ENCODE peak calls at places on chromosomes 5 and 9, in nine cellular contexts. G is hepatocyte, I is endothelial cell of umbilical vein, F is A549, U is body of pancreas, P is mammary epithelial cell, C is sigmoid colon, M is GM23248, N is Caco-2. O is an unnamed sample. For H3K4me1, the result is how much of the 10 kb centered on the place peaks cover.

GRCh38 chr5:80072103-80073073 is 37.2 kb downstream of the THBS4 start:
- DNase-seq in I (no peak), C (no peak), F (no peak), M (peak), P (no peak), N (no peak), G (no peak), U (no peak), O (no peak)

GRCh38 chr9:93594041-93594756 is 17.8 kb downstream of the PHF2 start:
- DNase-seq in N (peak), U (no peak), I (no peak), F (no peak), M (no peak), C (no peak), P (no peak), G (peak), O (no peak)

GRCh38 chr5:169648725-169649124 is 11.7 kb downstream of the DOCK2 start:
- DNase-seq in F (no peak), P (peak), I (no peak), G (no peak), M (peak), N (no peak), C (no peak), U (peak), O (no peak)

GRCh38 chr5:178372091-178372695 is 139.6 kb upstream of the PHYKPL start:
- DNase-seq in U (no peak), C (no peak), P (no peak), M (peak), G (peak), N (no peak), F (no peak), I (no peak), O (no peak)

GRCh38 chr5:160548949-160549665 is 127.5 kb downstream of the PTTG1 start:
- DNase-seq in P (peak), U (no peak), I (no peak), F (no peak), G (no peak), C (no peak), N (no peak), M (peak), O (no peak)

GRCh38 chr9:136345281-136346156 is 18.0 kb downstream of the DNLZ start:
- DNase-seq in I (peak), P (peak), M (peak), U (peak), N (peak), C (peak), F (peak), G (peak), O (peak)

GRCh38 chr5:91521313-91521712 is 138.2 kb upstream of the ARRDC3 start:
- DNase-seq in P (peak), U (no peak), F (no peak), G (no peak), N (no peak), I (no peak), M (peak), C (no peak), O (no peak)

GRCh38 chr9:116208417-116209232 is 55.0 kb downstream of the PAPPA start:
- DNase-seq in C (no peak), I (no peak), U (no peak), N (no peak), G (no peak), F (peak), M (peak), P (peak), O (no peak)

GRCh38 chr5:27450607-27451006 is 412.2 kb upstream of the CDH9 start:
- DNase-seq in G (no peak), F (peak), P (peak), N (no peak), I (no peak), C (no peak), U (no peak), M (peak), O (no peak)

GRCh38 chr5:152072076-152072475 is 147.4 kb upstream of the GLRA1 start:
- DNase-seq in G (peak), C (no peak), U (no peak), P (no peak), F (no peak), N (no peak), M (no peak), I (no peak), O (no peak)

GRCh38 chr5:43065384-43066230 is 25.5 kb upstream of the ANXA2R start:
- DNase-seq in P (peak), I (peak), U (peak), C (peak), G (peak), M (peak), F (peak), N (no peak), O (peak)

GRCh38 chr5:7396169-7397004 is 449 bp downstream of the ADCY2 start:
- DNase-seq in U (no peak), I (no peak), P (no peak), M (peak), F (no peak), N (no peak), G (peak), C (no peak), O (peak)

GRCh38 chr5:77560677-77561263 is 68.7 kb upstream of the WDR41 start:
- DNase-seq in F (peak), C (no peak), U (no peak), N (no peak), G (peak), I (peak), P (peak), M (peak), O (peak)

GRCh38 chr5:140338336-140338735 is 8.1 kb downstream of the HBEGF start:
- DNase-seq in M (peak), C (no peak), N (no peak), I (no peak), U (no peak), G (no peak), F (no peak), P (peak), O (no peak)

GRCh38 chr9:135499326-135500070 is 984 bp upstream of the MRPS2 start:
- DNase-seq in F (peak), P (peak), G (peak), N (peak), C (peak), U (peak), I (peak), M (peak), O (peak)

GRCh38 chr5:111734013-111734412 is 23.0 kb downstream of the NREP start:
- DNase-seq in C (no peak), P (peak), U (no peak), G (no peak), F (no peak), I (no peak), N (no peak), M (peak), O (no peak)

GRCh38 chr9:114691046-114691955 is 9.3 kb upstream of the TEX48 start:
- DNase-seq in U (no peak), C (no peak), M (peak), P (peak), G (no peak), F (peak), I (peak), N (no peak), O (no peak)

GRCh38 chr9:1362845-1363244 is 312.7 kb downstream of the DMRT2 start:
- DNase-seq in U (no peak), F (no peak), G (no peak), M (no peak), I (no peak), C (no peak), N (no peak), P (no peak), O (no peak)

GRCh38 chr5:54302267-54302687 is 8.1 kb downstream of the ARL15 start:
- DNase-seq in I (no peak), M (peak), U (peak), F (no peak), C (no peak), N (no peak), P (peak), G (no peak), O (no peak)

GRCh38 chr5:180358694-180359093 is 5.6 kb upstream of the GFPT2 start:
- DNase-seq in U (no peak), P (no peak), N (no peak), M (no peak), G (no peak), I (no peak), F (no peak), C (no peak), O (no peak)

GRCh38 chr9:116218399-116218798 is 64.8 kb downstream of the PAPPA start:
- DNase-seq in C (no peak), G (no peak), U (no peak), I (no peak), F (no peak), P (no peak), N (no peak), M (no peak), O (no peak)

GRCh38 chr9:134693641-134694367 is 52.2 kb downstream of the COL5A1 start:
- DNase-seq in N (no peak), C (peak), I (no peak), G (no peak), P (no peak), F (no peak), M (no peak), U (no peak), O (no peak)

GRCh38 chr5:103434057-103434456 is 128.5 kb downstream of the NUDT12 start:
- DNase-seq in I (no peak), F (no peak), C (no peak), U (no peak), P (no peak), M (no peak), N (peak), G (no peak), O (peak)

GRCh38 chr5:129664336-129664937 is 83.5 kb upstream of the MINAR2 start:
- DNase-seq in P (peak), G (peak), F (peak), C (no peak), U (peak), I (peak), M (peak), N (peak), O (peak)

GRCh38 chr9:130140701-130141100 is 31.5 kb upstream of the NCS1 start:
- DNase-seq in N (no peak), P (no peak), M (no peak), C (no peak), G (no peak), F (no peak), U (no peak), I (no peak), O (no peak)

GRCh38 chr9:31023793-31024192 is 1360.7 kb upstream of the ACO1 start:
- DNase-seq in F (no peak), P (no peak), N (no peak), M (no peak), U (no peak), C (no peak), G (no peak), I (no peak), O (no peak)

GRCh38 chr5:96342581-96342980 is 90.5 kb downstream of the PCSK1 start:
- DNase-seq in U (no peak), N (no peak), G (no peak), F (no peak), M (peak), P (no peak), I (no peak), C (no peak), O (no peak)

GRCh38 chr9:80797841-80798688 is 891.3 kb downstream of the TLE1 start:
- DNase-seq in P (no peak), N (no peak), G (peak), M (no peak), I (no peak), U (no peak), F (no peak), C (peak), O (peak)

GRCh38 chr5:893137-893506 is 438 bp downstream of the TRIP13 start:
- DNase-seq in U (no peak), I (no peak), P (no peak), M (peak), N (no peak), G (no peak), F (no peak), C (peak), O (peak)

GRCh38 chr9:129283705-129284606 is 105.9 kb upstream of the IER5L start:
- DNase-seq in M (no peak), U (no peak), F (no peak), G (no peak), C (peak), I (no peak), N (no peak), P (no peak), O (no peak)

GRCh38 chr9:112170235-112170634 is 4.9 kb downstream of the SUSD1 start:
- DNase-seq in U (peak), C (no peak), N (peak), I (no peak), G (peak), M (no peak), P (peak), F (no peak), O (no peak)

GRCh38 chr9:134942011-134942410 is 24.3 kb upstream of the FCN1 start:
- DNase-seq in M (no peak), N (no peak), G (no peak), P (no peak), C (no peak), U (no peak), I (no peak), F (no peak), O (no peak)

GRCh38 chr9:133499892-133500270 is 21.0 kb upstream of the SLC2A6 start:
- DNase-seq in G (no peak), U (no peak), C (no peak), P (no peak), I (no peak), N (no peak), F (no peak), M (no peak), O (no peak)

GRCh38 chr5:173201636-173202265 is 33.3 kb downstream of the NKX2-5 start:
- DNase-seq in G (no peak), F (peak), M (peak), C (no peak), N (no peak), I (no peak), P (peak), U (no peak), O (no peak)

GRCh38 chr5:113067635-113068344 is 91.2 kb downstream of the DCP2 start:
- DNase-seq in C (no peak), U (no peak), F (no peak), N (no peak), M (no peak), P (no peak), G (peak), I (no peak), O (no peak)

GRCh38 chr9:108083796-108084352 is 594.3 kb upstream of the KLF4 start:
- DNase-seq in I (no peak), P (no peak), M (no peak), G (no peak), U (peak), C (no peak), N (no peak), F (no peak), O (no peak)

GRCh38 chr9:69207503-69207902 is 33.4 kb downstream of the TJP2 start:
- DNase-seq in C (no peak), I (no peak), F (no peak), N (peak), U (no peak), G (peak), P (no peak), M (no peak), O (no peak)

GRCh38 chr9:113584728-113585442 is 121.4 kb downstream of the RGS3 start:
- DNase-seq in N (no peak), G (no peak), M (no peak), P (no peak), U (no peak), I (no peak), F (no peak), C (no peak), O (no peak)

GRCh38 chr9:113582698-113583200 is 119.2 kb downstream of the RGS3 start:
- DNase-seq in N (no peak), M (no peak), F (no peak), U (no peak), G (no peak), I (no peak), C (no peak), P (no peak), O (no peak)

GRCh38 chr9:113585555-113585954 is 122.0 kb downstream of the RGS3 start:
- DNase-seq in N (no peak), U (no peak), F (no peak), G (no peak), M (no peak), I (no peak), C (no peak), P (peak), O (no peak)

GRCh38 chr9:113581865-113582697 is 118.6 kb downstream of the RGS3 start:
- DNase-seq in F (no peak), I (peak), P (no peak), C (peak), M (peak), U (peak), N (no peak), G (no peak), O (no peak)

DNA sequence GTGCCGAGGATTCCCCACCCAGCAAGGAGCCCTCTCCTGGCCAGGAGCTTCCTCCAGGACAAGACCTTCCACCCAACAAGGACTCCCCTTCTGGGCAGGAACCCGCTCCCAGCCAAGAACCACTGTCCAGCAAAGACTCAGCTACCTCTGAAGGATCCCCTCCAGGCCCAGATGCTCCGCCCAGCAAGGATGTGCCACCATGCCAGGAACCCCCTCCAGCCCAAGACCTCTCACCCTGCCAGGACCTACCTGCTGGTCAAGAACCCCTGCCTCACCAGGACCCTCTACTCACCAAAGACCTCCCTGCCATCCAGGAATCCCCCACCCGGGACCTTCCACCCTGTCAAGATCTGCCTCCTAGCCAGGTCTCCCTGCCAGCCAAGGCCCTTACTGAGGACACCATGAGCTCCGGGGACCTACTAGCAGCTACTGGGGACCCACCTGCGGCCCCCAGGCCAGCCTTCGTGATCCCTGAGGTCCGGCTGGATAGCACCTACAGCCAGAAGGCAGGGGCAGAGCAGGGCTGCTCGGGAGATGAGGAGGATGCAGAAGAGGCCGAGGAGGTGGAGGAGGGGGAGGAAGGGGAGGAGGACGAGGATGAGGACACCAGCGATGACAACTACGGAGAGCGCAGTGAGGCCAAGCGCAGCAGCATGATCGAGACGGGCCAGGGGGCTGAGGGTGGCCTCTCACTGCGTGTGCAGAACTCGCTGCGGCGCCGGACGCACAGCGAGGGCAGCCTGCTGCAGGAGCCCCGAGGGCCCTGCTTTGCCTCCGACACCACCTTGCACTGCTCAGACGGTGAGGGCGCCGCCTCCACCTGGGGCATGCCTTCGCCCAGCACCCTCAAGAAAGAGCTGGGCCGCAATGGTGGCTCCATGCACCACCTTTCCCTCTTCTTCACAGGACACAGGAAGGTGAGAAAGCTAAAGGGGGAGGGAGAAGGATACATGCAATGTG is 120.3 kb downstream of the RGS3 start:
- DNase-seq in F (no peak), N (no peak), U (no peak), I (no peak), C (peak), G (no peak), P (no peak), M (no peak), O (no peak)
- H3K4me1 ChIP-seq in F (under half), N (under half), U (half or more), I (half or more), C (under half), G (under half), P (half or more), M (under half), O (under half)

DNA sequence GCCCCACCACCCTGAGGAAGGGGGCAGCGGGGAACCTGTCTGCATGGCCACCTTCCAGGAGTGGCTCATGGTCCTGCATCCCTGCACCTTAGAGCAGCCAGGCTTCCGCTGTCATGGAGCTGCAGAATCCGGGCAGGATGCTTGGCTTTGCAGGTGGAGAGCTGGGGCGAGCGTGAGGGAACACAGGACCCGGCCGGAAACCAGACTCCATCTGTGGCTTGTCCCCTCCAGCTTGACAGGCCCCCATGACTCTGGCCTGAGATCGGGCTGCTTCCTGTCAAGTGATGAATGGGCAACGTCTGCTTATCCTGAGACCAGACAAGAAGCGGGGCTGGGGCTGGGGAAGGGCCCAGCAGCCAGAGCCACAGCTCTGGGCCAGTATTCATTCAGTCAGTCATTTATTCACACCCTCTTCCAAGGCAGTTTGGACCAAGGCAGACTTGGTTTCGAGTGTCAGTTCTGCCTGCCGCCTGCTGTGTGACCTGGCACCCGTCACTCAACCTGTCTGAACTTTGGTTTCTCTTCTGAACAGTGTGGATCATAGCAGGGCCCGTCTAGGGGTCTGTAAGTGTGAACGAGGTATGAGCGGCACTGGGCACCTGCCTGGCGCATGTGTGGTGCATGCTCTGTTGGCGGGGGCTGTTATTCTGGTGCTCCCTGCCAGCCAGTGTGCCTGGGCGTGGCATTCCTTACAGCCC is 37.5 kb downstream of the NEK6 start:
- DNase-seq in I (no peak), G (peak), U (no peak), C (peak), M (no peak), F (no peak), N (no peak), P (no peak), O (no peak)
- H3K4me1 ChIP-seq in I (half or more), G (under half), U (half or more), C (half or more), M (half or more), F (half or more), N (under half), P (half or more), O (under half)

GRCh38 chr5:122445070-122445469 is 133.0 kb downstream of the SNCAIP start:
- DNase-seq in F (no peak), M (no peak), U (no peak), N (no peak), I (no peak), C (no peak), G (no peak), P (no peak), O (no peak)
- H3K4me1 ChIP-seq in F (under half), M (under half), U (under half), N (under half), I (under half), C (under half), G (under half), P (under half), O (under half)

GRCh38 chr5:135140805-135141204 is 106.8 kb upstream of the PITX1 start:
- DNase-seq in N (no peak), C (peak), P (peak), F (peak), U (peak), G (peak), M (peak), I (no peak), O (no peak)
- H3K4me1 ChIP-seq in N (half or more), C (under half), P (under half), F (half or more), U (under half), G (under half), M (under half), I (under half), O (under half)

DNA sequence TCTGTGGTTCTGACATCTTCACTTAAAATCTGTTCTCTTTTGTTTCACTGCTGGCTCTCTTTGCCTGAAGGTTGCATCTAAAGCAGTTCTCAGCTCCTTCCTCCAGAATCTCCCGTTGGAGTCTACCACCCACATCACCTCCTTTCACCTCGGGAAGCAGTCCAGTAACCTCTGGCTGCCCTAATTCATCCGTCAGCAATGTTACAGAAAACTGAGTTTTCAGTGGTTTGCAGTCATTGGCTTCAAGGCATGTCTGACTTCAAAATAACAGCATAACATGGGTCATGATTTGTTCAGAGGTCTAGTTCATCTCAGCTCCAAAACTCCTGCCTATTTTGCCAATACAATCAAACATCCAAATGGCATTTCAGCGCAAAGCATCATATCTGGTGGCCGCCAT is 107.7 kb downstream of the GOLPH3 start:
- DNase-seq in N (no peak), U (no peak), M (no peak), F (no peak), G (no peak), C (no peak), P (no peak), I (no peak), O (no peak)
- H3K4me1 ChIP-seq in N (under half), U (under half), M (under half), F (under half), G (under half), C (under half), P (under half), I (under half), O (under half)

O was measured in neural progenitor cell.